ENCODE peak calls at places on chromosomes 7 and 10, in five cellular contexts. B is uterus, F is HFF-Myc, Y is AG10803, N is SK-N-SH. Q is an unnamed sample.
A peak's percentile ranks its signal among the peaks of the same experiment; 100 is the strongest.

GRCh38 chr10:22317771-22318565 is 1.8 kb downstream of the COMMD3 start:
- DNase-seq in Y (no peak), N (no peak), F (no peak), B (no peak), Q (no peak)

GRCh38 chr7:13770305-13770704 is 219.2 kb downstream of the ETV1 start:
- DNase-seq in F (no peak), B (no peak), Y (peak; percentile 6), N (no peak), Q (no peak)

GRCh38 chr7:140534743-140535142 is 55.4 kb upstream of the MKRN1 start:
- DNase-seq in N (no peak), B (peak; percentile 47), F (no peak), Y (peak; percentile 52), Q (no peak)

GRCh38 chr10:102409604-102410426 is 8.8 kb downstream of the PSD start:
- DNase-seq in N (peak; percentile 28), F (no peak), B (no peak), Y (no peak), Q (no peak)

GRCh38 chr10:49605939-49606509 is 4.1 kb upstream of the SLC18A3 start:
- DNase-seq in F (no peak), N (no peak), Y (no peak), B (peak; percentile 8), Q (no peak)

GRCh38 chr7:158595068-158595467 is 7.4 kb upstream of the PTPRN2 start:
- DNase-seq in Y (peak; percentile 59), N (no peak), F (peak; percentile 20), B (no peak), Q (no peak)

GRCh38 chr10:51087114-51087513 is 12.8 kb downstream of the PRKG1 start:
- DNase-seq in B (no peak), F (no peak), Y (no peak), N (no peak), Q (no peak)

GRCh38 chr10:97333601-97334369 is 744 bp downstream of the FRAT2 start:
- DNase-seq in N (peak; percentile 75), F (no peak), B (no peak), Y (peak; percentile 32), Q (no peak)

GRCh38 chr10:72740526-72740925 is 48.6 kb downstream of the MCU start:
- DNase-seq in B (no peak), F (no peak), N (no peak), Y (no peak), Q (no peak)

GRCh38 chr7:1397491-1398327 is 61.6 kb downstream of the MICALL2 start:
- DNase-seq in B (no peak), F (no peak), N (no peak), Y (peak; percentile 68), Q (no peak)

GRCh38 chr7:102103027-102103372 is 183.7 kb upstream of the SH2B2 start:
- DNase-seq in F (no peak), B (no peak), Y (no peak), N (no peak), Q (no peak)

GRCh38 chr10:67971311-67971710 is 86.9 kb downstream of the SIRT1 start:
- DNase-seq in F (no peak), B (no peak), N (no peak), Y (no peak), Q (no peak)

GRCh38 chr10:31263903-31264302 is 55.1 kb upstream of the ZEB1 start:
- DNase-seq in N (no peak), B (no peak), Y (no peak), F (no peak), Q (no peak)

GRCh38 chr10:79374312-79375191 is 27.3 kb downstream of the PPIF start:
- DNase-seq in F (peak; percentile 36), N (peak; percentile 84), Y (peak; percentile 68), B (peak; percentile 82), Q (peak; percentile 42)

GRCh38 chr7:70520604-70521003 is 611.3 kb upstream of the GALNT17 start:
- DNase-seq in Y (peak; percentile 57), N (no peak), B (no peak), F (no peak), Q (no peak)

DNA sequence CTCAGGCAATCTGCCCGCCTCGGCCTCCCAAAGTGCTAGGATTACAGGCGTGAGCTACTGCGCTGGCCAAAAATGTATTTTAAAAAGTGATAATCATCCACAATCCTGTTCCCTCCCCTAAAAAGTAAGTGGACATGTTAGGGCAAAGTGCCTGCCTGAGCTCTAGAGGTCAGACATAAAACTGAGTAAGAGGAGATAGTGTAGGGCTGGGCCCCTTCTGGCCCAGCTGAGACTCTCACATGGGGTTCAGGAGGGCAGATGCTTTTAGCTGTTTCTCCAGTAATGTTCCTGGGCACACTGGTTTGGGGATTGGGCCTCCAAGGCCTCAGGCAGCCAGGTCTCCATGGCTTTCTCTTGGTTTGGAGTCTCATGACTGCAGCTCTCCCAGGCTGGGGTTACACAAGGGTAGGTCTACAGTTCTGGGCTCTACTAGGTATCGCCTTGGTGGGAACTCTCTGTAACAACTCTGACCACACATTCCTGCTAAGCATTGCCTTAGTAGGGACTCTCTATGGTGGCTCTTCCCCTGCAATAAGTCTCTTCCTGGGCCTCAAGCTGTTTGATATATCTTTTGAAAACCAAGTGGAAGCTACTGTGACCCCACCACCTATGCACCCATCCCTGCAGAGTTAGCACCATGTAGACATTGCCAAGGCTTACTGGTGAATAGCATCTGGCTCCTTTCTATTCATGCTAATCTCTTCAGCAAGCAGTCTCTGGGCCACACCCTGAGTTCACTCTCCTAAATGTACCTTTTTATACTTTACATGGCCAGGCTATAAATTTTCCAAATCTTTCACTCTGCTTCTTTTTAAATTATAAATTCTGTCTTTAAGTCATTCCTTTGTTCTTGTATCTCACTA is 6.9 kb upstream of the NUDCD3 start:
- DNase-seq in N (no peak), Y (no peak), F (no peak), B (no peak), Q (no peak)
- H3K4me3 ChIP-seq in N (no peak overlapping the region), Y (no peak overlapping the region), F (no peak overlapping the region), B (no peak overlapping the region), Q (no peak overlapping the region)

GRCh38 chr10:110864662-110865140 is 7.0 kb upstream of the PDCD4 start:
- DNase-seq in Y (no peak), F (no peak), B (no peak), N (no peak), Q (peak; percentile 63)
- H3K4me3 ChIP-seq in Y (no peak overlapping the region), F (no peak overlapping the region), B (no peak overlapping the region), N (no peak overlapping the region), Q (no peak overlapping the region)

DNA sequence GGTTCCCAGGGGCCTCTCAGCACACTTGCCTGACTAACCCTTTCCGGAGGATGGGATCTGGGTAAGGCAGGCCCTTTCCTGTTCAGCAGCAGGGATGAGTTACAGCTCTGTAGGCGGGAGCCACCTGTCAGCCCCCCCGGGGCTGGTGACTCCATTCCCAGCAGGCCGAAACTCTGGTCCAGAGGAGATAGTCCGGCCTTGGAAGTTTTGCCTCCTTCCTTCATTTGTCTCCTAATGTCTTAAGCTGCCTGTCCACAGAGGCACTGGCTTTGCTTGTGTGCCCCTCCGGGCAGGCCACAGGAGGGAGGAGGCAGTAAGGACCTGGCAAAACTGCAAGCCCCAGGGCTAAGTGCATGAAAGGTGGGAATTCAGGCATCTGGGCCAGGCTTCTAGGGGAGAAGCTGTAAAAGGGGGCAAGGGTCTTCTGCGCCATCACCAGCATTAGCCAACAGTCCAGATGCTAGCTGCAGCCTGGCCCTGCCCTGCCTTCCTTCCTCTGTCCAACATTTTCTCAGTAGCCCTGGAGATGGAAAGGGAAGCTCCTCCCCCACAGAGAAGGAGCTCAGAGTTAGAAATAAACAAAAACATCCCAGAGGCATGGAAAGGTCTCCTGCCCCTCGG is 1.2 kb downstream of the ADIRF start:
- DNase-seq in N (no peak), F (no peak), Y (peak; percentile 37), B (peak; percentile 59), Q (no peak)
- H3K4me3 ChIP-seq in N (no peak overlapping the region), F (peak overlapping the region; percentile 61), Y (peak overlapping the region; percentile 79), B (peak overlapping the region; percentile 79), Q (no peak overlapping the region)

DNA sequence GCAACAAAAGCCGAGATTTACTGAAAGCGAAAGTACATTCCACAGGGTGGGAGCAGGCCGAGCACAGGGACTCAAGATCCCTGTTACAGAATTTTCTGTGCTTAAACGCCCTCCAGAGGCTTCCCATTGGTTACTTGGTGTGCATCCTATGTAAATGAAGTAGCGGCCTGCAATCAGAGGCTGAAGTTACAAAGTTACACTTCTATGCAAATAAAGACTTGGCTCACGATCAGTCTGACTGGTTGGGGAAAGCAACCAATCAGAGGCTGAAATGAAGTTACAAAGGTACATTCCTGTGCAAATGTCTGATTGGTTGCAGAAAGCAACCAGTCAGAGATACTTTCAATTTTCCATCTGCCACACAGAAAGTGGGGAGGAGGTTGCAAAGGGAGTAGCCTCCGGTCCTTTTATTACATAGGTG is 4.1 kb downstream of the ACBD7 start:
- DNase-seq in B (peak; percentile 35), Y (peak; percentile 92), N (no peak), F (peak; percentile 93), Q (peak; percentile 24)
- H3K4me3 ChIP-seq in B (peak overlapping the region; percentile 38), Y (peak overlapping the region; percentile 60), N (no peak overlapping the region), F (peak overlapping the region; percentile 51), Q (no peak overlapping the region)

GRCh38 chr7:66050990-66051424 is 24.6 kb upstream of the ASL start:
- DNase-seq in F (peak; percentile 81), B (no peak), Y (peak; percentile 100), N (no peak), Q (no peak)
- H3K4me3 ChIP-seq in F (no peak overlapping the region), B (no peak overlapping the region), Y (no peak overlapping the region), N (no peak overlapping the region), Q (no peak overlapping the region)

GRCh38 chr7:135831451-135832220 is 83.0 kb upstream of the FAM180A start:
- DNase-seq in F (no peak), B (no peak), N (no peak), Y (no peak), Q (peak; percentile 87)
- H3K4me3 ChIP-seq in F (no peak overlapping the region), B (no peak overlapping the region), N (no peak overlapping the region), Y (no peak overlapping the region), Q (no peak overlapping the region)

DNA sequence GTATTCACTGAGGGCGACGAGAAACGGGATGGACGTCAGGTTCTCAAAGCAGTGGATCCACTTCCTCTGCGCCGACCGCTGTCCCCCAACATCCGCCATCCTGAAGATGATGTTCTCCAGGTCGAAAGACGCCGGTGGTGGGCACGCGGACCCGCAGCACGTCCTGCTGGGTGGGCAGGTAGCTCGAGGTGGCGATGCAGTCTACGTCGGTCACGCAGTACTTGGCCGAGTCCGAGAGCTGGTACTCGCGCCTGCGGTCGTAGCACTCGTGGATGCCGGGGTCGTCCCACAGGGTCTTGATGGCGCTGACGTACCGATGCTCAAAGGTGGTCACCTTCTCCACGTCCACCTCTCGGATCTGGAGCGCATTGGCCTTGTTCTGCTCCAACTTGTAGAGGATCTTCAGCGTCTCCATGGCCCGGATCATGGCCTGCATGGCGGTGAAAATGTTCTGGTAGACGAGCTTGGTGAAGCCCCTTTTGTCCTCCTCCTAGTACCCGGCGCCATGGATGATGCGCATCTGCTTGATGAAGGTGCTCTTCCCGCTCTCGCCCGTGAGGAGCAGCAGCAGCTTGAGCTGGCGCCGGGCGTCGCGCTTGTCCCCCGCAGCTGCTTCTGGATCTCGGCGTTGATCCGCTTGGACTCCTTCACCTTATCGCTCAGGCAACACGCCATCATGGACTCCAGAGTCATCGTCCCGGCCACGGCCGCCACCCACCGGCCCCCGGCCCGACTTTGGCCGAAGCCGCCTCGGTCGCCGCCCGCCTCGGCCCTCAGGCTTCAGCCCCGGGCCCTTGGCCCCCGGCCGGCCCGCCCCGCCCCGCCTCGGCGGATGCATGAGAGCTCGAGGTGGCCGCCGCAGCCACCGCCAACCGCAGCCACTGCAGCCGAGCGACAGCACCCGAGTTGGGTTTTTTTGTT is 122.9 kb upstream of the KCTD7 start:
- DNase-seq in F (no peak), N (no peak), Y (no peak), B (no peak), Q (no peak)
- H3K4me3 ChIP-seq in F (no peak overlapping the region), N (no peak overlapping the region), Y (peak overlapping the region; percentile 43), B (peak overlapping the region; percentile 3), Q (no peak overlapping the region)

GRCh38 chr10:101047961-101048892 is 13.6 kb upstream of the KAZALD1 start:
- DNase-seq in N (no peak), Y (no peak), B (no peak), F (no peak), Q (no peak)
- H3K4me3 ChIP-seq in N (no peak overlapping the region), Y (no peak overlapping the region), B (no peak overlapping the region), F (no peak overlapping the region), Q (no peak overlapping the region)

GRCh38 chr7:55539380-55539779 is 32.9 kb downstream of the VOPP1 start:
- DNase-seq in F (no peak), Y (no peak), N (no peak), B (no peak), Q (no peak)
- H3K4me3 ChIP-seq in F (no peak overlapping the region), Y (no peak overlapping the region), N (no peak overlapping the region), B (no peak overlapping the region), Q (no peak overlapping the region)